ENCODE peak calls at places on chromosomes 7 and 10, in five cellular contexts. One of them, this sample, is unnamed.

GRCh38 chr7:932651-932975 is 21.9 kb downstream of the ADAP1 start:
- DNase-seq in NCI-H1105: no peak
- DNase-seq in stimulated activated CD4-positive, alpha-beta T cell treated with anti-CD3 and anti-CD28 coated beads, Interleukin-15, amount 100 ng/mL, for 24 hours: no peak
- DNase-seq in WTC11: peak
- DNase-seq in activated T-cell treated with anti-CD3 and anti-CD28 coated beads for 4 hours: no peak
- DNase-seq in this sample: no peak

GRCh38 chr10:14821635-14822375 is 16.0 kb downstream of the CDNF start:
- DNase-seq in NCI-H1105: no peak
- DNase-seq in stimulated activated CD4-positive, alpha-beta T cell treated with anti-CD3 and anti-CD28 coated beads, Interleukin-15, amount 100 ng/mL, for 24 hours: no peak
- DNase-seq in WTC11: no peak
- DNase-seq in activated T-cell treated with anti-CD3 and anti-CD28 coated beads for 4 hours: no peak
- DNase-seq in this sample: no peak

GRCh38 chr7:114083714-114084113 is 164.9 kb upstream of the PPP1R3A start:
- DNase-seq in NCI-H1105: no peak
- DNase-seq in stimulated activated CD4-positive, alpha-beta T cell treated with anti-CD3 and anti-CD28 coated beads, Interleukin-15, amount 100 ng/mL, for 24 hours: no peak
- DNase-seq in WTC11: no peak
- DNase-seq in activated T-cell treated with anti-CD3 and anti-CD28 coated beads for 4 hours: no peak
- DNase-seq in this sample: no peak

GRCh38 chr10:114653926-114654325 is 4.1 kb downstream of the ABLIM1 start:
- DNase-seq in NCI-H1105: no peak
- DNase-seq in stimulated activated CD4-positive, alpha-beta T cell treated with anti-CD3 and anti-CD28 coated beads, Interleukin-15, amount 100 ng/mL, for 24 hours: no peak
- DNase-seq in WTC11: no peak
- DNase-seq in activated T-cell treated with anti-CD3 and anti-CD28 coated beads for 4 hours: no peak
- DNase-seq in this sample: no peak

GRCh38 chr7:16780586-16780985 is 24.2 kb downstream of the AGR2 start:
- DNase-seq in NCI-H1105: no peak
- DNase-seq in stimulated activated CD4-positive, alpha-beta T cell treated with anti-CD3 and anti-CD28 coated beads, Interleukin-15, amount 100 ng/mL, for 24 hours: no peak
- DNase-seq in WTC11: no peak
- DNase-seq in activated T-cell treated with anti-CD3 and anti-CD28 coated beads for 4 hours: no peak
- DNase-seq in this sample: no peak

GRCh38 chr7:151312356-151312755 is 29.3 kb upstream of the NUB1 start:
- DNase-seq in NCI-H1105: no peak
- DNase-seq in stimulated activated CD4-positive, alpha-beta T cell treated with anti-CD3 and anti-CD28 coated beads, Interleukin-15, amount 100 ng/mL, for 24 hours: no peak
- DNase-seq in WTC11: no peak
- DNase-seq in activated T-cell treated with anti-CD3 and anti-CD28 coated beads for 4 hours: no peak
- DNase-seq in this sample: no peak

GRCh38 chr10:102172288-102172687 is 20.1 kb downstream of the NOLC1 start:
- DNase-seq in NCI-H1105: no peak
- DNase-seq in stimulated activated CD4-positive, alpha-beta T cell treated with anti-CD3 and anti-CD28 coated beads, Interleukin-15, amount 100 ng/mL, for 24 hours: no peak
- DNase-seq in WTC11: no peak
- DNase-seq in activated T-cell treated with anti-CD3 and anti-CD28 coated beads for 4 hours: no peak
- DNase-seq in this sample: no peak

GRCh38 chr10:88118769-88119559 is 255.5 kb downstream of the PTEN start:
- DNase-seq in NCI-H1105: no peak
- DNase-seq in stimulated activated CD4-positive, alpha-beta T cell treated with anti-CD3 and anti-CD28 coated beads, Interleukin-15, amount 100 ng/mL, for 24 hours: no peak
- DNase-seq in WTC11: no peak
- DNase-seq in activated T-cell treated with anti-CD3 and anti-CD28 coated beads for 4 hours: no peak
- DNase-seq in this sample: no peak

GRCh38 chr10:131678171-131678570 is 222.6 kb upstream of the PPP2R2D start:
- DNase-seq in NCI-H1105: no peak
- DNase-seq in stimulated activated CD4-positive, alpha-beta T cell treated with anti-CD3 and anti-CD28 coated beads, Interleukin-15, amount 100 ng/mL, for 24 hours: no peak
- DNase-seq in WTC11: peak
- DNase-seq in activated T-cell treated with anti-CD3 and anti-CD28 coated beads for 4 hours: no peak
- DNase-seq in this sample: no peak

GRCh38 chr10:21427804-21428481 is 97.5 kb downstream of the SKIDA1 start:
- DNase-seq in NCI-H1105: no peak
- DNase-seq in stimulated activated CD4-positive, alpha-beta T cell treated with anti-CD3 and anti-CD28 coated beads, Interleukin-15, amount 100 ng/mL, for 24 hours: no peak
- DNase-seq in WTC11: no peak
- DNase-seq in activated T-cell treated with anti-CD3 and anti-CD28 coated beads for 4 hours: no peak
- DNase-seq in this sample: no peak

GRCh38 chr10:77675347-77675746 is 37.7 kb upstream of the KCNMA1 start:
- DNase-seq in NCI-H1105: no peak
- DNase-seq in stimulated activated CD4-positive, alpha-beta T cell treated with anti-CD3 and anti-CD28 coated beads, Interleukin-15, amount 100 ng/mL, for 24 hours: no peak
- DNase-seq in WTC11: no peak
- DNase-seq in activated T-cell treated with anti-CD3 and anti-CD28 coated beads for 4 hours: no peak
- DNase-seq in this sample: no peak

This sample was measured in NCI-H1694.